ENCODE peak calls at places on chromosomes 5 and 9, in ten cellular contexts. T, W, N, B, K, S, I, Z, V and J are unnamed samples.

GRCh38 chr5:36407396-36407795 is 105.7 kb upstream of the RANBP3L start:
- DNase-seq in B (no peak), I (no peak), K (no peak), W (no peak), Z (no peak), N (no peak), T (no peak), S (no peak), V (no peak), J (no peak)

GRCh38 chr5:135034186-135034962 is at the start of gene PITX1:
- DNase-seq in I (no peak), Z (no peak), B (peak; percentile 92), V (peak; percentile 78), N (no peak), K (peak; percentile 77), T (peak; percentile 66), S (peak; percentile 65), W (peak; percentile 46), J (peak; percentile 33)

GRCh38 chr5:136067422-136067821 is 38.6 kb downstream of the TGFBI start:
- DNase-seq in W (no peak), N (no peak), S (no peak), V (no peak), Z (no peak), I (no peak), T (no peak), B (no peak), K (peak; percentile 21), J (no peak)

GRCh38 chr5:177472460-177473441 is 683 bp downstream of the DBN1 start:
- DNase-seq in S (peak; percentile 44), K (peak; percentile 41), T (peak; percentile 50), V (peak; percentile 81), Z (peak; percentile 43), W (peak; percentile 54), I (no peak), B (peak; percentile 78), N (peak; percentile 54), J (peak; percentile 56)

GRCh38 chr5:134240421-134240962 is 14.6 kb upstream of the PPP2CA start:
- DNase-seq in S (peak; percentile 48), I (peak; percentile 68), W (no peak), V (no peak), Z (no peak), T (no peak), B (peak; percentile 72), K (no peak), N (no peak), J (peak; percentile 15)

GRCh38 chr9:125137200-125137599 is 6.1 kb downstream of the SCAI start:
- DNase-seq in W (no peak), B (no peak), V (no peak), K (no peak), T (no peak), S (peak; percentile 63), N (no peak), Z (no peak), I (no peak), J (no peak)

GRCh38 chr9:37209431-37210386 is 89.3 kb downstream of the ZCCHC7 start:
- DNase-seq in T (no peak), Z (no peak), B (no peak), N (peak; percentile 26), I (no peak), V (no peak), S (peak; percentile 8), W (peak; percentile 65), K (no peak), J (no peak)

GRCh38 chr9:111198936-111199335 is 131.1 kb downstream of the OR2K2 start:
- DNase-seq in K (no peak), S (no peak), N (no peak), Z (no peak), T (no peak), V (no peak), I (peak; percentile 4), W (no peak), B (no peak), J (no peak)

GRCh38 chr5:141430332-141431113 is at the start of gene PCDHGA12:
- DNase-seq in V (peak; percentile 88), B (no peak), S (no peak), N (peak; percentile 87), W (peak; percentile 7), K (peak; percentile 2), T (peak; percentile 69), I (peak; percentile 95), Z (no peak), J (peak; percentile 59)

GRCh38 chr5:141434006-141434405 is 3.7 kb downstream of the PCDHGA12 start:
- DNase-seq in K (no peak), Z (no peak), T (no peak), B (no peak), I (no peak), S (no peak), N (no peak), W (no peak), V (no peak), J (no peak)

GRCh38 chr5:141437208-141437607 is 6.9 kb downstream of the PCDHGA12 start:
- DNase-seq in Z (no peak), V (no peak), B (no peak), T (no peak), W (no peak), S (no peak), I (no peak), N (no peak), K (no peak), J (no peak)

GRCh38 chr5:141427783-141428426 is 2.4 kb upstream of the PCDHGA12 start:
- DNase-seq in V (no peak), B (no peak), Z (no peak), S (no peak), I (no peak), K (no peak), T (no peak), N (no peak), W (no peak), J (no peak)

GRCh38 chr5:141431286-141431685 is 979 bp downstream of the PCDHGA12 start:
- DNase-seq in B (no peak), Z (no peak), S (no peak), K (no peak), V (no peak), N (peak; percentile 33), W (no peak), T (no peak), I (peak; percentile 67), J (no peak)
- H3K4me3 ChIP-seq in B (no peak overlapping the region), Z (no peak overlapping the region), S (no peak overlapping the region), K (no peak overlapping the region), V (peak overlapping the region; percentile 42), N (peak overlapping the region; percentile 40), W (no peak overlapping the region), T (peak overlapping the region; percentile 64), I (no peak overlapping the region), J (no peak overlapping the region)

GRCh38 chr5:65105301-65105700 is 336.6 kb downstream of the CWC27 start:
- DNase-seq in T (no peak), N (no peak), V (no peak), B (no peak), W (no peak), S (no peak), K (no peak), Z (no peak), I (no peak), J (no peak)

GRCh38 chr5:65102826-65103673 is 334.3 kb downstream of the CWC27 start:
- DNase-seq in S (peak; percentile 41), K (peak; percentile 46), Z (peak; percentile 63), V (peak; percentile 43), B (peak; percentile 67), T (peak; percentile 51), I (peak; percentile 77), W (peak; percentile 34), N (peak; percentile 74), J (peak; percentile 76)

GRCh38 chr5:65102501-65102825 is 333.7 kb downstream of the CWC27 start:
- DNase-seq in T (no peak), N (peak; percentile 62), Z (no peak), W (no peak), B (no peak), V (no peak), I (no peak), K (no peak), S (no peak), J (no peak)

GRCh38 chr5:65104831-65105230 is 336.1 kb downstream of the CWC27 start:
- DNase-seq in T (no peak), V (no peak), W (no peak), I (no peak), K (no peak), N (no peak), S (no peak), Z (no peak), B (no peak), J (no peak)

DNA sequence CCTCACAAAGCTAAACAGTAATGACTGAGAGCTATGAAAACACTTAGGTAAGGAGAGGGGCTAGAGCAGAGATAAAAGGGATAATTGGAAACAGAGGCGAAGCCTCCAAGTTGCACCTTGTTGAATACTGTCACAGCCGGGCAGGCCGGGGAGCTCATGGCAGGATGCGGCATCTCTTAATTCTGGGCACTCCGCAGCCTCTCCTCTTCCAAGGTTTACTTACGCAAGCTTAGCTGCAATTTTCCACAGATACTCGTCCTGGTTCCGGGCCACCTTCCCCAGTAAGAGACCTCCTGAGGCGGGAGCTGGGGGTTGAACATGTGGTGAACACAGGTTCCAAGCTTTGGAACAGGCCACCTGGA is 334.9 kb downstream of the CWC27 start:
- DNase-seq in K (no peak), V (no peak), N (no peak), W (no peak), T (no peak), I (no peak), S (no peak), B (no peak), Z (no peak), J (peak; percentile 26)
- H3K4me3 ChIP-seq in K (peak overlapping the region; percentile 54), V (peak overlapping the region; percentile 49), N (no peak overlapping the region), W (peak overlapping the region; percentile 50), T (peak overlapping the region; percentile 81), I (no peak overlapping the region), S (peak overlapping the region; percentile 65), B (peak overlapping the region; percentile 20), Z (peak overlapping the region; percentile 63), J (no peak overlapping the region)

GRCh38 chr5:141051526-141051876 is 327 bp downstream of the PCDHB1 start:
- DNase-seq in W (peak; percentile 40), V (no peak), I (no peak), B (peak; percentile 13), S (peak; percentile 8), Z (no peak), T (no peak), K (no peak), N (no peak), J (no peak)

DNA sequence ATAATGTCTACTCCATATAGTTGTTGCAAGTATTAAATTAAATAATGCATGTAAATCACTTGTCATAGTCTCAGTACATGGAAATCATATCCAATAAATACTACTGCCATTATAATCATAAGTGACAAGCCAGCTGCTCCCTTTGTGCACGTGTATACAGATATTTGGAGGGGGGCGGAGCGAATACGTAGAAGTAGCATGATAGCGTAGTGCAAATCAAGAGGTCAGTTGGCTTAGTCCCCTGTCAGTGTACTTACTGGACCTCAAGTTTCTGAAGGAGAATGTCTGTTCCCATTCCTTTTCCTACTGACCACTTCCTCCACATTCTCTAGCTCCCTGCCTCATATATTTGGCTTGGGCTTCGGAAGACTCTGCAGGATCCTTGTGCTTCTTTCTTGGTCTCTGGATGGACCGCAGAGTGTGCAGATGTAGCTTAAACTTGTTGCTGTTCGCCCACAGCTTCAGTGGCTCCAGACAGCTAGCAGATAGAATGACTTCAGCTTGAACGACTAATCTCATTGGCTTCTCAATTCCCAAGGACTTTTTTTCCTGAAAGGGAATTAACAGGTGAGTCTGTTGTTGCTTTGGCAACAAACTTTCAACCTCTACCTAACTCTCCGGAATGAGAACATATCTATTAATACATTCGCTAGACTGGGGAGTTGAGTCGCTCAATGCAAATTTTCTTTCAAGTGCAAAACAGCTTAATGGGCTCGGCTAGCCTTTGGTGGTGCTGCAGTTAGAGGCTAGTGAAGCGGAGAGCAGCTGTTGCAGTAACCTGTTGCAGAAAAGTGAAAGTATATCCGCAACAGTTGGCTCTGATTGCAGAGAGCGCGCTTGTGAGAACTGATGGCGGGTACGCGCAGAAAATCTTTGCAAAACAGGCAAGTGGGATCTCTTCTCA is at the start of gene PCDHB1:
- DNase-seq in S (peak; percentile 34), Z (no peak), K (no peak), B (peak; percentile 31), W (peak; percentile 20), N (no peak), V (no peak), I (no peak), T (no peak), J (peak; percentile 6)
- H3K4me3 ChIP-seq in S (peak within 1 kb of the TSS; percentile 80), Z (no peak within 1 kb of the TSS), K (peak within 1 kb of the TSS; percentile 10), B (peak within 1 kb of the TSS; percentile 82), W (peak within 1 kb of the TSS; percentile 54), N (no peak within 1 kb of the TSS), V (no peak within 1 kb of the TSS), I (peak within 1 kb of the TSS; percentile 36), T (peak within 1 kb of the TSS; percentile 66), J (peak within 1 kb of the TSS; percentile 27)

GRCh38 chr9:79781263-79781662 is 209.5 kb downstream of the TLE4 start:
- DNase-seq in N (no peak), S (no peak), T (no peak), V (no peak), I (no peak), B (no peak), K (no peak), Z (no peak), W (no peak), J (no peak)
- H3K4me3 ChIP-seq in N (no peak overlapping the region), S (no peak overlapping the region), T (no peak overlapping the region), V (no peak overlapping the region), I (no peak overlapping the region), B (no peak overlapping the region), K (no peak overlapping the region), Z (no peak overlapping the region), W (no peak overlapping the region), J (no peak overlapping the region)